ENCODE peak calls at places on chromosomes 4 and X, in eight cellular contexts. H is HEK293T; W is WTC11; S is GM23338; F is activated CD4-positive, alpha-beta T cell treated with anti-CD3 and anti-CD28 coated beads, Interleukin-2, amount 10 ng/mL, durations not matched to agents 7 days and 5 days; U is activated B cell treated with CpG ODN at 0.5 μM for 24 hours; G is M059J; E is GM13977. A is an unnamed sample.

GRCh38 chr4:7397206-7398103 is 37.3 kb downstream of the PSAPL1 start:
- DNase-seq in H (no peak), W (no peak), S (no peak), F (no peak), U (no peak), G (no peak), E (no peak), A (peak; percentile 21)

GRCh38 chrX:9614016-9614415 is 149.2 kb downstream of the TBL1X start:
- DNase-seq in H (no peak), W (no peak), S (no peak), F (no peak), U (no peak), G (peak; percentile 88), E (no peak), A (no peak)

GRCh38 chr4:168433576-168433975 is 46.7 kb downstream of the DDX60L start:
- DNase-seq in H (no peak), W (no peak), S (no peak), F (no peak), U (no peak), G (no peak), E (no peak), A (no peak)

GRCh38 chrX:107716045-107716684 is 59.4 kb downstream of the TSC22D3 start:
- DNase-seq in H (peak; percentile 46), W (peak; percentile 56), S (peak; percentile 75), F (peak; percentile 8), U (peak; percentile 29), G (peak; percentile 39), E (peak; percentile 41), A (peak; percentile 76)

GRCh38 chr4:26204249-26204825 is 116.5 kb upstream of the RBPJ start:
- DNase-seq in H (no peak), W (no peak), S (no peak), F (peak; percentile 44), U (no peak), G (no peak), E (no peak), A (no peak)

GRCh38 chr4:128393111-128393704 is 105.6 kb upstream of the PGRMC2 start:
- DNase-seq in H (peak; percentile 61), W (no peak), S (no peak), F (no peak), U (no peak), G (peak; percentile 52), E (peak; percentile 20), A (no peak)

GRCh38 chrX:11386001-11386523 is 92.8 kb downstream of the AMELX start:
- DNase-seq in H (no peak), W (no peak), S (no peak), F (no peak), U (no peak), G (peak; percentile 69), E (no peak), A (no peak)

GRCh38 chr4:131430302-131430701 is 1718.8 kb upstream of the PCDH10 start:
- DNase-seq in H (no peak), W (no peak), S (peak; percentile 22), F (no peak), U (no peak), G (no peak), E (no peak), A (no peak)

GRCh38 chrX:43218198-43218597 is 437.9 kb upstream of the MAOA start:
- DNase-seq in H (no peak), W (no peak), S (no peak), F (no peak), U (no peak), G (no peak), E (no peak), A (no peak)